ENCODE peak calls at places on chromosomes 13 and 19, in four cellular contexts. One of them, this sample, is unnamed. For H3K36me3 and H3K9me3, the result is how much of the 10 kb centered on the place peaks cover.

GRCh38 chr13:59356607-59357006 is 807.1 kb downstream of the DIAPH3 start:
- DNase-seq in body of pancreas: peak
- DNase-seq in cardiac muscle cell: no peak
- DNase-seq in left ventricle myocardium inferior: peak
- DNase-seq in this sample: no peak

GRCh38 chr19:18768046-18768771 is 22.9 kb downstream of the COMP start:
- DNase-seq in body of pancreas: no peak
- DNase-seq in cardiac muscle cell: peak
- DNase-seq in left ventricle myocardium inferior: no peak
- DNase-seq in this sample: no peak

GRCh38 chr19:7460562-7460966 is 28.3 kb downstream of the PEX11G start:
- DNase-seq in body of pancreas: no peak
- DNase-seq in cardiac muscle cell: no peak
- DNase-seq in left ventricle myocardium inferior: no peak
- DNase-seq in this sample: no peak

GRCh38 chr13:40993119-40993518 is 26.0 kb downstream of the ELF1 start:
- DNase-seq in left ventricle myocardium inferior: no peak
- DNase-seq in body of pancreas: peak
- DNase-seq in cardiac muscle cell: no peak
- DNase-seq in this sample: no peak

GRCh38 chr13:33426131-33426530 is 140.6 kb upstream of the STARD13 start:
- DNase-seq in cardiac muscle cell: no peak
- DNase-seq in body of pancreas: no peak
- DNase-seq in left ventricle myocardium inferior: no peak
- DNase-seq in this sample: no peak

GRCh38 chr19:52991484-52991883 is 22.2 kb upstream of the ERVV-1 start:
- DNase-seq in cardiac muscle cell: no peak
- DNase-seq in left ventricle myocardium inferior: no peak
- DNase-seq in body of pancreas: no peak
- DNase-seq in this sample: no peak

GRCh38 chr13:27667946-27668345 is 46.3 kb downstream of the POLR1D start:
- DNase-seq in body of pancreas: no peak
- DNase-seq in left ventricle myocardium inferior: peak
- DNase-seq in cardiac muscle cell: peak
- DNase-seq in this sample: no peak

GRCh38 chr13:96089749-96090239 is at the start of gene HS6ST3:
- DNase-seq in cardiac muscle cell: peak
- DNase-seq in body of pancreas: peak
- DNase-seq in left ventricle myocardium inferior: peak
- DNase-seq in this sample: peak

GRCh38 chr13:50387124-50387581 is 371.9 kb downstream of the KCNRG start:
- DNase-seq in left ventricle myocardium inferior: peak
- DNase-seq in body of pancreas: peak
- DNase-seq in cardiac muscle cell: peak
- DNase-seq in this sample: peak

GRCh38 chr13:97224544-97225324 is 2.6 kb downstream of the MBNL2 start:
- DNase-seq in left ventricle myocardium inferior: no peak
- DNase-seq in body of pancreas: peak
- DNase-seq in cardiac muscle cell: no peak
- DNase-seq in this sample: peak

GRCh38 chr19:51660975-51661600 is 14.5 kb upstream of the SIGLEC14 start:
- DNase-seq in left ventricle myocardium inferior: peak
- DNase-seq in body of pancreas: peak
- DNase-seq in cardiac muscle cell: peak
- DNase-seq in this sample: peak

GRCh38 chr19:30593358-30593757 is 221.2 kb downstream of the ZNF536 start:
- DNase-seq in body of pancreas: no peak
- DNase-seq in left ventricle myocardium inferior: no peak
- DNase-seq in cardiac muscle cell: no peak
- DNase-seq in this sample: no peak

GRCh38 chr13:103883152-103883551 is 816.9 kb upstream of the SLC10A2 start:
- DNase-seq in left ventricle myocardium inferior: peak
- DNase-seq in cardiac muscle cell: peak
- DNase-seq in body of pancreas: peak
- DNase-seq in this sample: no peak

GRCh38 chr13:67372868-67373464 is 142.8 kb upstream of the PCDH9 start:
- DNase-seq in left ventricle myocardium inferior: no peak
- DNase-seq in cardiac muscle cell: peak
- DNase-seq in body of pancreas: no peak
- DNase-seq in this sample: peak

GRCh38 chr19:33298146-33298911 is 4.0 kb downstream of the CEBPA start:
- DNase-seq in body of pancreas: no peak
- DNase-seq in cardiac muscle cell: no peak
- DNase-seq in left ventricle myocardium inferior: no peak
- DNase-seq in this sample: no peak

GRCh38 chr13:108154421-108154858 is 60.9 kb downstream of the LIG4 start:
- DNase-seq in left ventricle myocardium inferior: no peak
- DNase-seq in body of pancreas: peak
- DNase-seq in cardiac muscle cell: peak
- DNase-seq in this sample: no peak

GRCh38 chr13:105545811-105546210 is 989.7 kb downstream of the EFNB2 start:
- DNase-seq in body of pancreas: no peak
- DNase-seq in cardiac muscle cell: no peak
- DNase-seq in left ventricle myocardium inferior: no peak
- DNase-seq in this sample: no peak

GRCh38 chr19:18940791-18941627 is at the start of gene HOMER3:
- DNase-seq in cardiac muscle cell: peak
- DNase-seq in left ventricle myocardium inferior: peak
- DNase-seq in body of pancreas: peak
- DNase-seq in this sample: peak

GRCh38 chr13:94009696-94010095 is 469.8 kb downstream of the DCT start:
- DNase-seq in body of pancreas: no peak
- DNase-seq in cardiac muscle cell: no peak
- DNase-seq in left ventricle myocardium inferior: no peak
- DNase-seq in this sample: no peak

DNA sequence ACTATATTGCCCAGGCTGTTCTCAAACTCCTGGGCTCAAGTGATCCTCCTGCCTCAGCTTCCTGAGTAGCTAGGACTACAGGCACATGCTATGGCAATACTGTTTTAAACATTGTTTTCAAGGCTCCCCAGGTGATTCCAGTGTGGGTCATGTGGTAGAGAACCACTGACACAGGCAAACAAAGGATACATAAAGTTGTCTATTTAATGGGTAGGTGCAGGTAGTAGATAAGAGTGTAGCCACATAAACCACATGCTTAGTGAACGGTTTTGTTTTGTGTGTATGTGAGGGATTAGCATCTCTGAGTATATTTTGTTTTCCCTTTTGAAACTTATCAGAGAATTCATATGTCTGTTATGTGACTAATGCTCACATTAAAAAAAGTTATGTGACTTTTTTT is 36.7 kb downstream of the USPL1 start:
- DNase-seq in cardiac muscle cell: no peak
- DNase-seq in left ventricle myocardium inferior: no peak
- DNase-seq in body of pancreas: no peak
- DNase-seq in this sample: no peak
- H3K36me3 ChIP-seq in cardiac muscle cell: under half
- H3K36me3 ChIP-seq in left ventricle myocardium inferior: half or more
- H3K36me3 ChIP-seq in body of pancreas: under half
- H3K36me3 ChIP-seq in this sample: half or more

GRCh38 chr19:54608792-54609191 is 15.4 kb downstream of the LILRA1 start:
- DNase-seq in left ventricle myocardium inferior: no peak
- DNase-seq in body of pancreas: no peak
- DNase-seq in cardiac muscle cell: no peak
- DNase-seq in this sample: no peak
- H3K9me3 ChIP-seq in left ventricle myocardium inferior: half or more
- H3K9me3 ChIP-seq in body of pancreas: under half
- H3K9me3 ChIP-seq in cardiac muscle cell: under half
- H3K9me3 ChIP-seq in this sample: under half

GRCh38 chr19:9854282-9854846 is 19.2 kb downstream of the PIN1 start:
- DNase-seq in cardiac muscle cell: no peak
- DNase-seq in body of pancreas: no peak
- DNase-seq in left ventricle myocardium inferior: no peak
- DNase-seq in this sample: no peak
- H3K4me3 ChIP-seq in cardiac muscle cell: no peak
- H3K4me3 ChIP-seq in body of pancreas: no peak
- H3K4me3 ChIP-seq in left ventricle myocardium inferior: no peak
- H3K4me3 ChIP-seq in this sample: no peak

DNA sequence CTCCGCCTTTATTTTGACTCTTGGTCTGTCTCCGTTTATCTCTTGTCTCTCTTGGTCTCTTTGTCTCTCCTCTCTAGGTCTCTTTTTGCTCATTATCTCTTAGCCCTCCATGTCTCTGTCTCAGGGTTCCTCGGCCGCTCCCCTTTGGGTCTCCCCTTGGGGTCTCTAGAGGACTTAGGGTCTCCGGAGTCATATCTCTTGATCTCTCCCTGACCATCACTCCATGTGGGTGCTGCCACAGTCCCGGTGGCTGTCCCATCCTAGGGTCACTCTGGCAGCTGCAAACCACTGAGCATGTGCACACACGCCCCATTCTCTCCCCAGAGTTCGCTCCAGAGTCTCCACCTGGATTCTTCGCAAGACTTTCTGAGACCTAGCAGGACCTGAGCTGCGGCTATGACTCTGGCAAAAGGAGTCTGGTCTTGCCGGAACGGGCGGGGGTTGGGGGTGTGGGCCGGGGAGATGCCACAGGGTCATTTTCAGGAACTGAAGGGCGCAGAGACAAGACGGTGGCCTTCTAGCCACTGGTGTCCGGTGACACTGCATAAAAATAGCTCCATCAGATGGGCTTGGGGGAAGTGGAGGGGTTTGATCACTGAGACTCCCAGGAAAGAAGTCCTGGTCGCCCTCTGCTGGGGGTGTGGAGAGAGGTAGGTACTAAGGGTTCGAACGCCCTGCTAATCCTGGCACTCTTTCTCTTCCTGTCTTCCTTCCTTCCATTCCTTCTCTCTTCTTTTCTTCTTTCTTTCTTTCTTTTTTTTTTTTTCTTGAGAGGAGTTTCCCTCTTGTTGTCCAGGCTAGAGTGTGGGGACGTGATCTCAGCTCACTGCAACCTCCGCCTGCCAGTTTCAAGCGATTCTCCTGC is 1.2 kb upstream of the KCNA7 start:
- DNase-seq in cardiac muscle cell: peak
- DNase-seq in body of pancreas: no peak
- DNase-seq in left ventricle myocardium inferior: no peak
- DNase-seq in this sample: peak
- H3K36me3 ChIP-seq in cardiac muscle cell: under half
- H3K36me3 ChIP-seq in body of pancreas: under half
- H3K36me3 ChIP-seq in left ventricle myocardium inferior: under half
- H3K36me3 ChIP-seq in this sample: under half

GRCh38 chr19:54572696-54573311 is 786 bp upstream of the LILRA2 start:
- DNase-seq in body of pancreas: no peak
- DNase-seq in left ventricle myocardium inferior: peak
- DNase-seq in cardiac muscle cell: no peak
- DNase-seq in this sample: no peak
- H3K9me3 ChIP-seq in body of pancreas: under half
- H3K9me3 ChIP-seq in left ventricle myocardium inferior: under half
- H3K9me3 ChIP-seq in cardiac muscle cell: under half
- H3K9me3 ChIP-seq in this sample: under half

DNA sequence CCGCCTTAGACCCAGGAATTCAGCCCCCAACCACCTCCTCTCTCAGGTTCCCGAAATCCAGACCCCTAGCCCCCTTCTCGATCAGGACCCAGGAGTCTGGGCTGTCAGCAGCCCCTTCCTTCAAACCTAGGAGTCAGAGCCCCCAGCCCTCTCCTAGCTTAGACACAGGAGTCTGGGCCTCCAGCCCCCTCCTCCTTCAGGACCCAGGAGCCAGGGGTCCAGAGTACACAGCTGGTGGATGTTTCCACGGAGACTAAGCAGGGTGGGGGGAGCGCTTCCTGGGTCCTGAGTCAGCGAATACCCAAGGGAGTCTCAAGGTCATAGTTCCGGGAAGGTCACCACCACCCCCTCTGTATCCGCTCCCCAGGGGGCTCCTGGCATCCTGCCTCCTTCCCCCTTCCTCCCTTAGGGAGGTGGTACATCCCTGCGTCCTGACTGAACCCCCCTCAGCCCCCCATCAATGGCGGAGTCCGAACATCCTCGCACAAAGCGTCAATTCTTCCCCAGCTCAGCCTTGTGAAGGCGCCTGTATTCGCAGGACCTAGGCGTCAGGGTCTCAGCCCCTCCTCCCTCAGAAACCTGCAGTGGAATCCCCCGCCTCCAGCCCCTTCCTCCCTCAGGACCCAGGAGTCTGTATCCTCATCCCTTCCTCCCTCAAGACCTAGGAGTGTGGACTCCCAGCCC is 4.6 kb downstream of the CADM4 start:
- DNase-seq in body of pancreas: no peak
- DNase-seq in left ventricle myocardium inferior: no peak
- DNase-seq in cardiac muscle cell: peak
- DNase-seq in this sample: no peak
- H3K4me3 ChIP-seq in body of pancreas: no peak
- H3K4me3 ChIP-seq in left ventricle myocardium inferior: peak
- H3K4me3 ChIP-seq in cardiac muscle cell: peak
- H3K4me3 ChIP-seq in this sample: no peak

GRCh38 chr19:1113986-1114483 is 10.2 kb downstream of the GPX4 start:
- DNase-seq in cardiac muscle cell: no peak
- DNase-seq in body of pancreas: no peak
- DNase-seq in left ventricle myocardium inferior: no peak
- DNase-seq in this sample: no peak
- H3K36me3 ChIP-seq in cardiac muscle cell: under half
- H3K36me3 ChIP-seq in body of pancreas: under half
- H3K36me3 ChIP-seq in left ventricle myocardium inferior: half or more
- H3K36me3 ChIP-seq in this sample: under half

GRCh38 chr19:3840804-3841203 is 28.0 kb downstream of the ZFR2 start:
- DNase-seq in left ventricle myocardium inferior: no peak
- DNase-seq in body of pancreas: no peak
- DNase-seq in cardiac muscle cell: no peak
- DNase-seq in this sample: no peak
- H3K9me3 ChIP-seq in left ventricle myocardium inferior: under half
- H3K9me3 ChIP-seq in body of pancreas: under half
- H3K9me3 ChIP-seq in cardiac muscle cell: under half
- H3K9me3 ChIP-seq in this sample: under half

GRCh38 chr13:113061271-113061625 is 44.3 kb upstream of the F7 start:
- DNase-seq in cardiac muscle cell: no peak
- DNase-seq in left ventricle myocardium inferior: no peak
- DNase-seq in body of pancreas: no peak
- DNase-seq in this sample: no peak
- H3K4me3 ChIP-seq in cardiac muscle cell: no peak
- H3K4me3 ChIP-seq in left ventricle myocardium inferior: no peak
- H3K4me3 ChIP-seq in body of pancreas: no peak
- H3K4me3 ChIP-seq in this sample: no peak